ENCODE peak calls at places on chromosomes 7 and 10, in nine cellular contexts. One of them, this sample, is unnamed.

GRCh38 chr7:142499641-142500040 is 241.8 kb upstream of the PRSS58 start:
- ATAC-seq in activated CD4-positive, CD25-positive, alpha-beta regulatory T cell treated with anti-CD3 and anti-CD28 coated beads, Interleukin-2, amount 50 U/mL, for 24 hours: peak
- ATAC-seq in left ventricle myocardium superior: no peak
- ATAC-seq in T-cell: peak
- ATAC-seq in HCT116: no peak
- ATAC-seq in mucosa of descending colon: peak
- ATAC-seq in Right ventricle myocardium superior: no peak
- ATAC-seq in CD4-positive, CD25-positive, alpha-beta regulatory T cell: peak
- ATAC-seq in right cardiac atrium: no peak
- ATAC-seq in this sample: no peak

GRCh38 chr7:110852156-110852858 is 238.6 kb upstream of the LRRN3 start:
- ATAC-seq in activated CD4-positive, CD25-positive, alpha-beta regulatory T cell treated with anti-CD3 and anti-CD28 coated beads, Interleukin-2, amount 50 U/mL, for 24 hours: peak
- ATAC-seq in left ventricle myocardium superior: no peak
- ATAC-seq in T-cell: no peak
- ATAC-seq in HCT116: no peak
- ATAC-seq in mucosa of descending colon: no peak
- ATAC-seq in Right ventricle myocardium superior: no peak
- ATAC-seq in CD4-positive, CD25-positive, alpha-beta regulatory T cell: no peak
- ATAC-seq in right cardiac atrium: no peak
- ATAC-seq in this sample: no peak

GRCh38 chr10:128263891-128264688 is 137.9 kb upstream of the MKI67 start:
- ATAC-seq in activated CD4-positive, CD25-positive, alpha-beta regulatory T cell treated with anti-CD3 and anti-CD28 coated beads, Interleukin-2, amount 50 U/mL, for 24 hours: no peak
- ATAC-seq in left ventricle myocardium superior: peak
- ATAC-seq in T-cell: no peak
- ATAC-seq in HCT116: peak
- ATAC-seq in mucosa of descending colon: peak
- ATAC-seq in Right ventricle myocardium superior: peak
- ATAC-seq in CD4-positive, CD25-positive, alpha-beta regulatory T cell: no peak
- ATAC-seq in right cardiac atrium: peak
- ATAC-seq in this sample: no peak

GRCh38 chr10:1847361-1847760 is 110.0 kb upstream of the ADARB2 start:
- ATAC-seq in activated CD4-positive, CD25-positive, alpha-beta regulatory T cell treated with anti-CD3 and anti-CD28 coated beads, Interleukin-2, amount 50 U/mL, for 24 hours: no peak
- ATAC-seq in left ventricle myocardium superior: no peak
- ATAC-seq in T-cell: no peak
- ATAC-seq in HCT116: no peak
- ATAC-seq in mucosa of descending colon: no peak
- ATAC-seq in Right ventricle myocardium superior: no peak
- ATAC-seq in CD4-positive, CD25-positive, alpha-beta regulatory T cell: no peak
- ATAC-seq in right cardiac atrium: no peak
- ATAC-seq in this sample: no peak

GRCh38 chr10:96978621-96979154 is 146.6 kb downstream of the LCOR start:
- ATAC-seq in activated CD4-positive, CD25-positive, alpha-beta regulatory T cell treated with anti-CD3 and anti-CD28 coated beads, Interleukin-2, amount 50 U/mL, for 24 hours: peak
- ATAC-seq in left ventricle myocardium superior: no peak
- ATAC-seq in T-cell: no peak
- ATAC-seq in HCT116: no peak
- ATAC-seq in mucosa of descending colon: no peak
- ATAC-seq in Right ventricle myocardium superior: no peak
- ATAC-seq in CD4-positive, CD25-positive, alpha-beta regulatory T cell: no peak
- ATAC-seq in right cardiac atrium: no peak
- ATAC-seq in this sample: no peak

GRCh38 chr7:74289660-74290589 is 718 bp downstream of the CLIP2 start:
- ATAC-seq in activated CD4-positive, CD25-positive, alpha-beta regulatory T cell treated with anti-CD3 and anti-CD28 coated beads, Interleukin-2, amount 50 U/mL, for 24 hours: peak
- ATAC-seq in left ventricle myocardium superior: peak
- ATAC-seq in T-cell: peak
- ATAC-seq in HCT116: no peak
- ATAC-seq in mucosa of descending colon: peak
- ATAC-seq in Right ventricle myocardium superior: peak
- ATAC-seq in CD4-positive, CD25-positive, alpha-beta regulatory T cell: peak
- ATAC-seq in right cardiac atrium: peak
- ATAC-seq in this sample: peak

GRCh38 chr7:47337531-47337930 is 244.4 kb downstream of the TNS3 start:
- ATAC-seq in activated CD4-positive, CD25-positive, alpha-beta regulatory T cell treated with anti-CD3 and anti-CD28 coated beads, Interleukin-2, amount 50 U/mL, for 24 hours: no peak
- ATAC-seq in left ventricle myocardium superior: peak
- ATAC-seq in T-cell: no peak
- ATAC-seq in HCT116: peak
- ATAC-seq in mucosa of descending colon: peak
- ATAC-seq in Right ventricle myocardium superior: peak
- ATAC-seq in CD4-positive, CD25-positive, alpha-beta regulatory T cell: no peak
- ATAC-seq in right cardiac atrium: no peak
- ATAC-seq in this sample: peak

GRCh38 chr10:112519129-112519761 is 72.2 kb downstream of the VTI1A start:
- ATAC-seq in activated CD4-positive, CD25-positive, alpha-beta regulatory T cell treated with anti-CD3 and anti-CD28 coated beads, Interleukin-2, amount 50 U/mL, for 24 hours: peak
- ATAC-seq in left ventricle myocardium superior: no peak
- ATAC-seq in T-cell: peak
- ATAC-seq in HCT116: peak
- ATAC-seq in mucosa of descending colon: peak
- ATAC-seq in Right ventricle myocardium superior: no peak
- ATAC-seq in CD4-positive, CD25-positive, alpha-beta regulatory T cell: peak
- ATAC-seq in right cardiac atrium: no peak
- ATAC-seq in this sample: peak

GRCh38 chr10:111656066-111656465 is 527.5 kb downstream of the GPAM start:
- ATAC-seq in activated CD4-positive, CD25-positive, alpha-beta regulatory T cell treated with anti-CD3 and anti-CD28 coated beads, Interleukin-2, amount 50 U/mL, for 24 hours: no peak
- ATAC-seq in left ventricle myocardium superior: no peak
- ATAC-seq in T-cell: no peak
- ATAC-seq in HCT116: no peak
- ATAC-seq in mucosa of descending colon: no peak
- ATAC-seq in Right ventricle myocardium superior: no peak
- ATAC-seq in CD4-positive, CD25-positive, alpha-beta regulatory T cell: no peak
- ATAC-seq in right cardiac atrium: no peak
- ATAC-seq in this sample: no peak

GRCh38 chr10:17954856-17955255 is 3.1 kb downstream of the SLC39A12 start:
- ATAC-seq in activated CD4-positive, CD25-positive, alpha-beta regulatory T cell treated with anti-CD3 and anti-CD28 coated beads, Interleukin-2, amount 50 U/mL, for 24 hours: no peak
- ATAC-seq in left ventricle myocardium superior: no peak
- ATAC-seq in T-cell: no peak
- ATAC-seq in HCT116: no peak
- ATAC-seq in mucosa of descending colon: no peak
- ATAC-seq in Right ventricle myocardium superior: no peak
- ATAC-seq in CD4-positive, CD25-positive, alpha-beta regulatory T cell: no peak
- ATAC-seq in right cardiac atrium: no peak
- ATAC-seq in this sample: no peak

GRCh38 chr7:27930910-27931476 is 191.0 kb downstream of the TAX1BP1 start:
- ATAC-seq in activated CD4-positive, CD25-positive, alpha-beta regulatory T cell treated with anti-CD3 and anti-CD28 coated beads, Interleukin-2, amount 50 U/mL, for 24 hours: no peak
- ATAC-seq in left ventricle myocardium superior: no peak
- ATAC-seq in T-cell: no peak
- ATAC-seq in HCT116: no peak
- ATAC-seq in mucosa of descending colon: no peak
- ATAC-seq in Right ventricle myocardium superior: no peak
- ATAC-seq in CD4-positive, CD25-positive, alpha-beta regulatory T cell: no peak
- ATAC-seq in right cardiac atrium: no peak
- ATAC-seq in this sample: no peak

GRCh38 chr7:67937717-67938191 is 941.1 kb downstream of the TYW1 start:
- ATAC-seq in activated CD4-positive, CD25-positive, alpha-beta regulatory T cell treated with anti-CD3 and anti-CD28 coated beads, Interleukin-2, amount 50 U/mL, for 24 hours: no peak
- ATAC-seq in left ventricle myocardium superior: no peak
- ATAC-seq in T-cell: no peak
- ATAC-seq in HCT116: no peak
- ATAC-seq in mucosa of descending colon: no peak
- ATAC-seq in Right ventricle myocardium superior: no peak
- ATAC-seq in CD4-positive, CD25-positive, alpha-beta regulatory T cell: no peak
- ATAC-seq in right cardiac atrium: peak
- ATAC-seq in this sample: no peak

GRCh38 chr10:93701903-93702277 is 502 bp downstream of the FRA10AC1 start:
- ATAC-seq in activated CD4-positive, CD25-positive, alpha-beta regulatory T cell treated with anti-CD3 and anti-CD28 coated beads, Interleukin-2, amount 50 U/mL, for 24 hours: peak
- ATAC-seq in left ventricle myocardium superior: peak
- ATAC-seq in T-cell: peak
- ATAC-seq in HCT116: peak
- ATAC-seq in mucosa of descending colon: peak
- ATAC-seq in Right ventricle myocardium superior: peak
- ATAC-seq in CD4-positive, CD25-positive, alpha-beta regulatory T cell: peak
- ATAC-seq in right cardiac atrium: peak
- ATAC-seq in this sample: peak

GRCh38 chr7:34087892-34088891 is 182.9 kb downstream of the BMPER start:
- ATAC-seq in activated CD4-positive, CD25-positive, alpha-beta regulatory T cell treated with anti-CD3 and anti-CD28 coated beads, Interleukin-2, amount 50 U/mL, for 24 hours: no peak
- ATAC-seq in left ventricle myocardium superior: no peak
- ATAC-seq in T-cell: no peak
- ATAC-seq in HCT116: peak
- ATAC-seq in mucosa of descending colon: peak
- ATAC-seq in Right ventricle myocardium superior: peak
- ATAC-seq in CD4-positive, CD25-positive, alpha-beta regulatory T cell: no peak
- ATAC-seq in right cardiac atrium: peak
- ATAC-seq in this sample: peak

GRCh38 chr7:128204455-128204854 is 36.6 kb upstream of the LEP start:
- ATAC-seq in activated CD4-positive, CD25-positive, alpha-beta regulatory T cell treated with anti-CD3 and anti-CD28 coated beads, Interleukin-2, amount 50 U/mL, for 24 hours: no peak
- ATAC-seq in left ventricle myocardium superior: no peak
- ATAC-seq in T-cell: no peak
- ATAC-seq in HCT116: no peak
- ATAC-seq in mucosa of descending colon: no peak
- ATAC-seq in Right ventricle myocardium superior: no peak
- ATAC-seq in CD4-positive, CD25-positive, alpha-beta regulatory T cell: no peak
- ATAC-seq in right cardiac atrium: no peak
- ATAC-seq in this sample: no peak

GRCh38 chr7:130273081-130273699 is 6.5 kb downstream of the CPA2 start:
- ATAC-seq in activated CD4-positive, CD25-positive, alpha-beta regulatory T cell treated with anti-CD3 and anti-CD28 coated beads, Interleukin-2, amount 50 U/mL, for 24 hours: no peak
- ATAC-seq in left ventricle myocardium superior: peak
- ATAC-seq in T-cell: peak
- ATAC-seq in HCT116: no peak
- ATAC-seq in mucosa of descending colon: peak
- ATAC-seq in Right ventricle myocardium superior: no peak
- ATAC-seq in CD4-positive, CD25-positive, alpha-beta regulatory T cell: no peak
- ATAC-seq in right cardiac atrium: peak
- ATAC-seq in this sample: peak

GRCh38 chr10:7267142-7267541 is 143.7 kb downstream of the SFMBT2 start:
- ATAC-seq in activated CD4-positive, CD25-positive, alpha-beta regulatory T cell treated with anti-CD3 and anti-CD28 coated beads, Interleukin-2, amount 50 U/mL, for 24 hours: no peak
- ATAC-seq in left ventricle myocardium superior: no peak
- ATAC-seq in T-cell: no peak
- ATAC-seq in HCT116: no peak
- ATAC-seq in mucosa of descending colon: no peak
- ATAC-seq in Right ventricle myocardium superior: no peak
- ATAC-seq in CD4-positive, CD25-positive, alpha-beta regulatory T cell: no peak
- ATAC-seq in right cardiac atrium: no peak
- ATAC-seq in this sample: no peak

GRCh38 chr7:132516042-132516840 is 60.0 kb downstream of the PLXNA4 start:
- ATAC-seq in activated CD4-positive, CD25-positive, alpha-beta regulatory T cell treated with anti-CD3 and anti-CD28 coated beads, Interleukin-2, amount 50 U/mL, for 24 hours: no peak
- ATAC-seq in left ventricle myocardium superior: peak
- ATAC-seq in T-cell: no peak
- ATAC-seq in HCT116: peak
- ATAC-seq in mucosa of descending colon: no peak
- ATAC-seq in Right ventricle myocardium superior: peak
- ATAC-seq in CD4-positive, CD25-positive, alpha-beta regulatory T cell: no peak
- ATAC-seq in right cardiac atrium: peak
- ATAC-seq in this sample: no peak

GRCh38 chr7:85070967-85071628 is 115.8 kb downstream of the SEMA3D start:
- ATAC-seq in activated CD4-positive, CD25-positive, alpha-beta regulatory T cell treated with anti-CD3 and anti-CD28 coated beads, Interleukin-2, amount 50 U/mL, for 24 hours: no peak
- ATAC-seq in left ventricle myocardium superior: no peak
- ATAC-seq in T-cell: no peak
- ATAC-seq in HCT116: no peak
- ATAC-seq in mucosa of descending colon: no peak
- ATAC-seq in Right ventricle myocardium superior: no peak
- ATAC-seq in CD4-positive, CD25-positive, alpha-beta regulatory T cell: no peak
- ATAC-seq in right cardiac atrium: no peak
- ATAC-seq in this sample: peak

GRCh38 chr10:74451127-74451829 is 300.3 kb downstream of the ADK start:
- ATAC-seq in activated CD4-positive, CD25-positive, alpha-beta regulatory T cell treated with anti-CD3 and anti-CD28 coated beads, Interleukin-2, amount 50 U/mL, for 24 hours: no peak
- ATAC-seq in left ventricle myocardium superior: no peak
- ATAC-seq in T-cell: no peak
- ATAC-seq in HCT116: no peak
- ATAC-seq in mucosa of descending colon: no peak
- ATAC-seq in Right ventricle myocardium superior: no peak
- ATAC-seq in CD4-positive, CD25-positive, alpha-beta regulatory T cell: no peak
- ATAC-seq in right cardiac atrium: no peak
- ATAC-seq in this sample: no peak

GRCh38 chr7:36742911-36743775 is 18.8 kb upstream of the AOAH start:
- ATAC-seq in activated CD4-positive, CD25-positive, alpha-beta regulatory T cell treated with anti-CD3 and anti-CD28 coated beads, Interleukin-2, amount 50 U/mL, for 24 hours: peak
- ATAC-seq in left ventricle myocardium superior: peak
- ATAC-seq in T-cell: no peak
- ATAC-seq in HCT116: no peak
- ATAC-seq in mucosa of descending colon: peak
- ATAC-seq in Right ventricle myocardium superior: peak
- ATAC-seq in CD4-positive, CD25-positive, alpha-beta regulatory T cell: no peak
- ATAC-seq in right cardiac atrium: no peak
- ATAC-seq in this sample: no peak

GRCh38 chr10:62726142-62726541 is 78.4 kb upstream of the ADO start:
- ATAC-seq in activated CD4-positive, CD25-positive, alpha-beta regulatory T cell treated with anti-CD3 and anti-CD28 coated beads, Interleukin-2, amount 50 U/mL, for 24 hours: peak
- ATAC-seq in left ventricle myocardium superior: no peak
- ATAC-seq in T-cell: no peak
- ATAC-seq in HCT116: no peak
- ATAC-seq in mucosa of descending colon: no peak
- ATAC-seq in Right ventricle myocardium superior: no peak
- ATAC-seq in CD4-positive, CD25-positive, alpha-beta regulatory T cell: no peak
- ATAC-seq in right cardiac atrium: no peak
- ATAC-seq in this sample: no peak

GRCh38 chr10:74587109-74587508 is 239.3 kb upstream of the KAT6B start:
- ATAC-seq in activated CD4-positive, CD25-positive, alpha-beta regulatory T cell treated with anti-CD3 and anti-CD28 coated beads, Interleukin-2, amount 50 U/mL, for 24 hours: no peak
- ATAC-seq in left ventricle myocardium superior: no peak
- ATAC-seq in T-cell: no peak
- ATAC-seq in HCT116: no peak
- ATAC-seq in mucosa of descending colon: no peak
- ATAC-seq in Right ventricle myocardium superior: no peak
- ATAC-seq in CD4-positive, CD25-positive, alpha-beta regulatory T cell: no peak
- ATAC-seq in right cardiac atrium: no peak
- ATAC-seq in this sample: no peak

GRCh38 chr7:108253275-108254044 is 123.3 kb upstream of the LAMB4 start:
- ATAC-seq in activated CD4-positive, CD25-positive, alpha-beta regulatory T cell treated with anti-CD3 and anti-CD28 coated beads, Interleukin-2, amount 50 U/mL, for 24 hours: no peak
- ATAC-seq in left ventricle myocardium superior: no peak
- ATAC-seq in T-cell: no peak
- ATAC-seq in HCT116: no peak
- ATAC-seq in mucosa of descending colon: no peak
- ATAC-seq in Right ventricle myocardium superior: no peak
- ATAC-seq in CD4-positive, CD25-positive, alpha-beta regulatory T cell: no peak
- ATAC-seq in right cardiac atrium: no peak
- ATAC-seq in this sample: no peak

GRCh38 chr10:119421887-119422684 is 120.4 kb downstream of the RGS10 start:
- ATAC-seq in activated CD4-positive, CD25-positive, alpha-beta regulatory T cell treated with anti-CD3 and anti-CD28 coated beads, Interleukin-2, amount 50 U/mL, for 24 hours: no peak
- ATAC-seq in left ventricle myocardium superior: peak
- ATAC-seq in T-cell: no peak
- ATAC-seq in HCT116: no peak
- ATAC-seq in mucosa of descending colon: peak
- ATAC-seq in Right ventricle myocardium superior: peak
- ATAC-seq in CD4-positive, CD25-positive, alpha-beta regulatory T cell: no peak
- ATAC-seq in right cardiac atrium: peak
- ATAC-seq in this sample: no peak

GRCh38 chr10:1939016-1939415 is 201.7 kb upstream of the ADARB2 start:
- ATAC-seq in activated CD4-positive, CD25-positive, alpha-beta regulatory T cell treated with anti-CD3 and anti-CD28 coated beads, Interleukin-2, amount 50 U/mL, for 24 hours: peak
- ATAC-seq in left ventricle myocardium superior: no peak
- ATAC-seq in T-cell: peak
- ATAC-seq in HCT116: no peak
- ATAC-seq in mucosa of descending colon: no peak
- ATAC-seq in Right ventricle myocardium superior: no peak
- ATAC-seq in CD4-positive, CD25-positive, alpha-beta regulatory T cell: peak
- ATAC-seq in right cardiac atrium: no peak
- ATAC-seq in this sample: no peak

GRCh38 chr10:69382382-69383117 is 34.2 kb downstream of the TACR2 start:
- ATAC-seq in activated CD4-positive, CD25-positive, alpha-beta regulatory T cell treated with anti-CD3 and anti-CD28 coated beads, Interleukin-2, amount 50 U/mL, for 24 hours: no peak
- ATAC-seq in left ventricle myocardium superior: no peak
- ATAC-seq in T-cell: no peak
- ATAC-seq in HCT116: no peak
- ATAC-seq in mucosa of descending colon: no peak
- ATAC-seq in Right ventricle myocardium superior: no peak
- ATAC-seq in CD4-positive, CD25-positive, alpha-beta regulatory T cell: no peak
- ATAC-seq in right cardiac atrium: no peak
- ATAC-seq in this sample: peak

GRCh38 chr10:106027240-106027639 is 1137.3 kb downstream of the SORCS1 start:
- ATAC-seq in activated CD4-positive, CD25-positive, alpha-beta regulatory T cell treated with anti-CD3 and anti-CD28 coated beads, Interleukin-2, amount 50 U/mL, for 24 hours: no peak
- ATAC-seq in left ventricle myocardium superior: no peak
- ATAC-seq in T-cell: no peak
- ATAC-seq in HCT116: no peak
- ATAC-seq in mucosa of descending colon: no peak
- ATAC-seq in Right ventricle myocardium superior: no peak
- ATAC-seq in CD4-positive, CD25-positive, alpha-beta regulatory T cell: no peak
- ATAC-seq in right cardiac atrium: no peak
- ATAC-seq in this sample: no peak

GRCh38 chr10:18312385-18313145 is 172.3 kb downstream of the CACNB2 start:
- ATAC-seq in activated CD4-positive, CD25-positive, alpha-beta regulatory T cell treated with anti-CD3 and anti-CD28 coated beads, Interleukin-2, amount 50 U/mL, for 24 hours: no peak
- ATAC-seq in left ventricle myocardium superior: peak
- ATAC-seq in T-cell: no peak
- ATAC-seq in HCT116: peak
- ATAC-seq in mucosa of descending colon: peak
- ATAC-seq in Right ventricle myocardium superior: peak
- ATAC-seq in CD4-positive, CD25-positive, alpha-beta regulatory T cell: no peak
- ATAC-seq in right cardiac atrium: peak
- ATAC-seq in this sample: no peak

GRCh38 chr7:99949645-99950228 is 20.3 kb upstream of the GJC3 start:
- ATAC-seq in activated CD4-positive, CD25-positive, alpha-beta regulatory T cell treated with anti-CD3 and anti-CD28 coated beads, Interleukin-2, amount 50 U/mL, for 24 hours: no peak
- ATAC-seq in left ventricle myocardium superior: no peak
- ATAC-seq in T-cell: no peak
- ATAC-seq in HCT116: no peak
- ATAC-seq in mucosa of descending colon: no peak
- ATAC-seq in Right ventricle myocardium superior: no peak
- ATAC-seq in CD4-positive, CD25-positive, alpha-beta regulatory T cell: no peak
- ATAC-seq in right cardiac atrium: no peak
- ATAC-seq in this sample: no peak

GRCh38 chr10:113006656-113007342 is 56.8 kb downstream of the TCF7L2 start:
- ATAC-seq in activated CD4-positive, CD25-positive, alpha-beta regulatory T cell treated with anti-CD3 and anti-CD28 coated beads, Interleukin-2, amount 50 U/mL, for 24 hours: peak
- ATAC-seq in left ventricle myocardium superior: no peak
- ATAC-seq in T-cell: peak
- ATAC-seq in HCT116: no peak
- ATAC-seq in mucosa of descending colon: peak
- ATAC-seq in Right ventricle myocardium superior: no peak
- ATAC-seq in CD4-positive, CD25-positive, alpha-beta regulatory T cell: peak
- ATAC-seq in right cardiac atrium: no peak
- ATAC-seq in this sample: peak

This sample was measured in esophagus mucosa.